ENCODE peak calls at places on chromosomes 11 and 22, in nine cellular contexts. One of them, this sample, is unnamed.

GRCh38 chr11:119094816-119095065 is 6.9 kb downstream of the DPAGT1 start:
- DNase-seq in sigmoid colon: peak; percentile 94
- DNase-seq in cardiac fibroblast: peak; percentile 86
- DNase-seq in mammary epithelial cell: peak; percentile 76
- DNase-seq in astrocyte of the spinal cord: peak; percentile 86
- DNase-seq in cardiac muscle cell: peak; percentile 86
- DNase-seq in AG10803: peak; percentile 88
- DNase-seq in NB4: peak; percentile 86
- DNase-seq in hepatocyte: peak; percentile 93
- DNase-seq in this sample: peak; percentile 87

GRCh38 chr11:22138264-22138663 is 54.6 kb upstream of the ANO5 start:
- DNase-seq in hepatocyte: no peak
- DNase-seq in mammary epithelial cell: no peak
- DNase-seq in NB4: no peak
- DNase-seq in astrocyte of the spinal cord: no peak
- DNase-seq in AG10803: no peak
- DNase-seq in sigmoid colon: no peak
- DNase-seq in cardiac muscle cell: no peak
- DNase-seq in cardiac fibroblast: no peak
- DNase-seq in this sample: no peak

GRCh38 chr22:49936973-49937757 is 18.7 kb downstream of the CRELD2 start:
- DNase-seq in cardiac muscle cell: peak; percentile 90
- DNase-seq in hepatocyte: peak; percentile 33
- DNase-seq in mammary epithelial cell: no peak
- DNase-seq in cardiac fibroblast: no peak
- DNase-seq in AG10803: no peak
- DNase-seq in sigmoid colon: no peak
- DNase-seq in NB4: no peak
- DNase-seq in astrocyte of the spinal cord: no peak
- DNase-seq in this sample: no peak

GRCh38 chr11:133936551-133936950 is 20.2 kb downstream of the IGSF9B start:
- DNase-seq in NB4: no peak
- DNase-seq in sigmoid colon: no peak
- DNase-seq in mammary epithelial cell: no peak
- DNase-seq in astrocyte of the spinal cord: no peak
- DNase-seq in AG10803: no peak
- DNase-seq in cardiac muscle cell: no peak
- DNase-seq in cardiac fibroblast: no peak
- DNase-seq in hepatocyte: no peak
- DNase-seq in this sample: no peak

GRCh38 chr22:47337161-47337621 is 574.7 kb downstream of the TBC1D22A start:
- DNase-seq in sigmoid colon: no peak
- DNase-seq in hepatocyte: no peak
- DNase-seq in NB4: peak; percentile 85
- DNase-seq in mammary epithelial cell: no peak
- DNase-seq in cardiac muscle cell: no peak
- DNase-seq in astrocyte of the spinal cord: peak; percentile 85
- DNase-seq in AG10803: peak; percentile 91
- DNase-seq in cardiac fibroblast: peak; percentile 4
- DNase-seq in this sample: peak; percentile 84

GRCh38 chr22:46854125-46854870 is 91.8 kb downstream of the TBC1D22A start:
- DNase-seq in astrocyte of the spinal cord: no peak
- DNase-seq in mammary epithelial cell: no peak
- DNase-seq in hepatocyte: no peak
- DNase-seq in sigmoid colon: peak; percentile 82
- DNase-seq in NB4: peak; percentile 76
- DNase-seq in AG10803: no peak
- DNase-seq in cardiac muscle cell: no peak
- DNase-seq in cardiac fibroblast: peak; percentile 39
- DNase-seq in this sample: peak; percentile 60

GRCh38 chr22:19942886-19943664 is 1.5 kb upstream of the TXNRD2 start:
- DNase-seq in hepatocyte: peak; percentile 51
- DNase-seq in sigmoid colon: peak; percentile 81
- DNase-seq in NB4: peak; percentile 80
- DNase-seq in AG10803: peak; percentile 92
- DNase-seq in cardiac muscle cell: peak; percentile 29
- DNase-seq in astrocyte of the spinal cord: peak; percentile 90
- DNase-seq in mammary epithelial cell: peak; percentile 67
- DNase-seq in cardiac fibroblast: peak; percentile 95
- DNase-seq in this sample: peak; percentile 95

GRCh38 chr11:102421262-102421661 is 31.3 kb downstream of the TMEM123 start:
- DNase-seq in cardiac muscle cell: no peak
- DNase-seq in AG10803: no peak
- DNase-seq in astrocyte of the spinal cord: no peak
- DNase-seq in hepatocyte: no peak
- DNase-seq in sigmoid colon: no peak
- DNase-seq in cardiac fibroblast: no peak
- DNase-seq in NB4: no peak
- DNase-seq in mammary epithelial cell: no peak
- DNase-seq in this sample: no peak

GRCh38 chr11:464316-464715 is 14.2 kb downstream of the PTDSS2 start:
- DNase-seq in mammary epithelial cell: no peak
- DNase-seq in sigmoid colon: no peak
- DNase-seq in astrocyte of the spinal cord: no peak
- DNase-seq in cardiac fibroblast: no peak
- DNase-seq in cardiac muscle cell: no peak
- DNase-seq in NB4: no peak
- DNase-seq in hepatocyte: no peak
- DNase-seq in AG10803: no peak
- DNase-seq in this sample: no peak

GRCh38 chr11:64291746-64292457 is 800 bp downstream of the KCNK4 start:
- DNase-seq in AG10803: no peak
- DNase-seq in hepatocyte: no peak
- DNase-seq in cardiac fibroblast: no peak
- DNase-seq in cardiac muscle cell: no peak
- DNase-seq in mammary epithelial cell: no peak
- DNase-seq in sigmoid colon: no peak
- DNase-seq in NB4: no peak
- DNase-seq in astrocyte of the spinal cord: no peak
- DNase-seq in this sample: no peak

GRCh38 chr11:107653077-107653476 is 58.8 kb downstream of the SLN start:
- DNase-seq in mammary epithelial cell: no peak
- DNase-seq in astrocyte of the spinal cord: no peak
- DNase-seq in AG10803: peak; percentile 27
- DNase-seq in cardiac muscle cell: no peak
- DNase-seq in sigmoid colon: no peak
- DNase-seq in NB4: no peak
- DNase-seq in hepatocyte: no peak
- DNase-seq in cardiac fibroblast: peak; percentile 19
- DNase-seq in this sample: no peak

GRCh38 chr22:47486569-47487312 is 724.3 kb downstream of the TBC1D22A start:
- DNase-seq in AG10803: no peak
- DNase-seq in NB4: no peak
- DNase-seq in cardiac muscle cell: no peak
- DNase-seq in sigmoid colon: no peak
- DNase-seq in hepatocyte: no peak
- DNase-seq in mammary epithelial cell: no peak
- DNase-seq in cardiac fibroblast: no peak
- DNase-seq in astrocyte of the spinal cord: no peak
- DNase-seq in this sample: no peak

GRCh38 chr11:44464741-44465140 is 100.7 kb upstream of the CD82 start:
- DNase-seq in hepatocyte: no peak
- DNase-seq in AG10803: no peak
- DNase-seq in cardiac fibroblast: peak; percentile 6
- DNase-seq in mammary epithelial cell: peak; percentile 23
- DNase-seq in astrocyte of the spinal cord: no peak
- DNase-seq in NB4: peak; percentile 11
- DNase-seq in sigmoid colon: no peak
- DNase-seq in cardiac muscle cell: no peak
- DNase-seq in this sample: peak; percentile 2

GRCh38 chr22:22681221-22681739 is 36.9 kb downstream of the GGTLC2 start:
- DNase-seq in mammary epithelial cell: no peak
- DNase-seq in cardiac muscle cell: no peak
- DNase-seq in NB4: no peak
- DNase-seq in cardiac fibroblast: no peak
- DNase-seq in AG10803: no peak
- DNase-seq in astrocyte of the spinal cord: no peak
- DNase-seq in sigmoid colon: no peak
- DNase-seq in hepatocyte: peak; percentile 75
- DNase-seq in this sample: no peak

GRCh38 chr11:2269601-2270321 is 627 bp downstream of the ASCL2 start:
- DNase-seq in sigmoid colon: no peak
- DNase-seq in cardiac fibroblast: peak; percentile 39
- DNase-seq in AG10803: peak; percentile 44
- DNase-seq in mammary epithelial cell: peak; percentile 50
- DNase-seq in astrocyte of the spinal cord: peak; percentile 29
- DNase-seq in hepatocyte: peak; percentile 84
- DNase-seq in cardiac muscle cell: peak; percentile 65
- DNase-seq in NB4: peak; percentile 89
- DNase-seq in this sample: peak; percentile 54

GRCh38 chr11:2267306-2267861 is 3.0 kb downstream of the ASCL2 start:
- DNase-seq in mammary epithelial cell: no peak
- DNase-seq in cardiac muscle cell: no peak
- DNase-seq in sigmoid colon: no peak
- DNase-seq in astrocyte of the spinal cord: no peak
- DNase-seq in hepatocyte: no peak
- DNase-seq in cardiac fibroblast: no peak
- DNase-seq in AG10803: no peak
- DNase-seq in NB4: no peak
- DNase-seq in this sample: no peak

GRCh38 chr11:2270322-2271076 is at the start of gene ASCL2:
- DNase-seq in astrocyte of the spinal cord: no peak
- DNase-seq in hepatocyte: peak; percentile 27
- DNase-seq in cardiac fibroblast: peak; percentile 11
- DNase-seq in NB4: peak; percentile 45
- DNase-seq in cardiac muscle cell: no peak
- DNase-seq in sigmoid colon: no peak
- DNase-seq in mammary epithelial cell: peak; percentile 15
- DNase-seq in AG10803: no peak
- DNase-seq in this sample: no peak

GRCh38 chr11:2267871-2268825 is 2.2 kb downstream of the ASCL2 start:
- DNase-seq in astrocyte of the spinal cord: no peak
- DNase-seq in AG10803: no peak
- DNase-seq in cardiac fibroblast: no peak
- DNase-seq in mammary epithelial cell: no peak
- DNase-seq in sigmoid colon: no peak
- DNase-seq in cardiac muscle cell: no peak
- DNase-seq in NB4: no peak
- DNase-seq in hepatocyte: no peak
- DNase-seq in this sample: no peak

GRCh38 chr11:2268911-2269600 is 1.3 kb downstream of the ASCL2 start:
- DNase-seq in hepatocyte: peak; percentile 79
- DNase-seq in NB4: peak; percentile 95
- DNase-seq in cardiac fibroblast: peak; percentile 25
- DNase-seq in AG10803: no peak
- DNase-seq in sigmoid colon: no peak
- DNase-seq in cardiac muscle cell: peak; percentile 44
- DNase-seq in astrocyte of the spinal cord: no peak
- DNase-seq in mammary epithelial cell: peak; percentile 47
- DNase-seq in this sample: peak; percentile 15
- TF ChIP-seq CTCF in hepatocyte: no peak
- TF ChIP-seq CTCF in NB4: no peak
- TF ChIP-seq CTCF in cardiac fibroblast: no peak
- TF ChIP-seq CTCF in AG10803: no peak
- TF ChIP-seq CTCF in sigmoid colon: no peak
- TF ChIP-seq CTCF in cardiac muscle cell: no peak
- TF ChIP-seq CTCF in astrocyte of the spinal cord: no peak
- TF ChIP-seq CTCF in mammary epithelial cell: no peak
- TF ChIP-seq CTCF in this sample: no peak

GRCh38 chr11:35943294-35943693 is 568 bp upstream of the LDLRAD3 start:
- DNase-seq in hepatocyte: no peak
- DNase-seq in astrocyte of the spinal cord: no peak
- DNase-seq in AG10803: no peak
- DNase-seq in cardiac muscle cell: no peak
- DNase-seq in cardiac fibroblast: no peak
- DNase-seq in NB4: no peak
- DNase-seq in mammary epithelial cell: no peak
- DNase-seq in sigmoid colon: no peak
- DNase-seq in this sample: no peak

GRCh38 chr11:35943761-35944502 is at the start of gene LDLRAD3:
- DNase-seq in NB4: peak; percentile 78
- DNase-seq in cardiac fibroblast: peak; percentile 84
- DNase-seq in cardiac muscle cell: peak; percentile 84
- DNase-seq in sigmoid colon: peak; percentile 91
- DNase-seq in hepatocyte: peak; percentile 92
- DNase-seq in astrocyte of the spinal cord: peak; percentile 86
- DNase-seq in mammary epithelial cell: peak; percentile 76
- DNase-seq in AG10803: peak; percentile 75
- DNase-seq in this sample: peak; percentile 86

GRCh38 chr11:35946766-35947165 is 2.9 kb downstream of the LDLRAD3 start:
- DNase-seq in sigmoid colon: no peak
- DNase-seq in astrocyte of the spinal cord: peak; percentile 35
- DNase-seq in mammary epithelial cell: no peak
- DNase-seq in hepatocyte: no peak
- DNase-seq in NB4: no peak
- DNase-seq in AG10803: no peak
- DNase-seq in cardiac muscle cell: no peak
- DNase-seq in cardiac fibroblast: no peak
- DNase-seq in this sample: no peak

GRCh38 chr11:35944503-35945136 is 758 bp downstream of the LDLRAD3 start:
- DNase-seq in mammary epithelial cell: peak; percentile 2
- DNase-seq in AG10803: peak; percentile 25
- DNase-seq in cardiac muscle cell: peak; percentile 15
- DNase-seq in astrocyte of the spinal cord: no peak
- DNase-seq in NB4: no peak
- DNase-seq in hepatocyte: no peak
- DNase-seq in sigmoid colon: no peak
- DNase-seq in cardiac fibroblast: no peak
- DNase-seq in this sample: peak; percentile 27

DNA sequence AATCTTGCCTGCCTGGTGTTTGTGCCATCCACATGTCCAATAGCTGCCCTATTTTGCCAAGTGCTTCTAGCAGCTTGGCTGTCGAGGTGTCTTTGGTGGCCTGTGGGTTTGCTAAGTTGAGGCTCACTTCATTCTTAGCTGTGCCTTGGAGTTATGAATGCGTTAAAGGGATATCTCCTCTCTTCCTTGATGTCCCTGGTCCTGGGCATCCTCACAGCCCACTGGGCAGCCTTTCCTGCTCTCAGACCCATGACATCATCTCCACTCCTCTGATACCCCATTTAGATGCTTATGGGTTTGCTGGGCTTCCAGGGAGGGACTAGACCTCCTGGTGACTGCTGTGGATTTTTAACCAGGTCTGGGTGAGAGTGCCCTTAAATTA is 1.3 kb downstream of the LDLRAD3 start:
- DNase-seq in sigmoid colon: no peak
- DNase-seq in astrocyte of the spinal cord: no peak
- DNase-seq in cardiac fibroblast: no peak
- DNase-seq in cardiac muscle cell: no peak
- DNase-seq in AG10803: no peak
- DNase-seq in mammary epithelial cell: no peak
- DNase-seq in hepatocyte: no peak
- DNase-seq in NB4: no peak
- DNase-seq in this sample: no peak
- H3K4me3 ChIP-seq in sigmoid colon: no peak overlapping the region
- H3K4me3 ChIP-seq in astrocyte of the spinal cord: peak overlapping the region; percentile 71
- H3K4me3 ChIP-seq in cardiac fibroblast: peak overlapping the region; percentile 68
- H3K4me3 ChIP-seq in cardiac muscle cell: no peak overlapping the region
- H3K4me3 ChIP-seq in AG10803: peak overlapping the region; percentile 75
- H3K4me3 ChIP-seq in mammary epithelial cell: peak overlapping the region; percentile 93
- H3K4me3 ChIP-seq in hepatocyte: peak overlapping the region; percentile 59
- H3K4me3 ChIP-seq in NB4: no peak overlapping the region
- H3K4me3 ChIP-seq in this sample: no peak overlapping the region

GRCh38 chr11:10298342-10298741 is 4.3 kb upstream of the SBF2 start:
- DNase-seq in hepatocyte: no peak
- DNase-seq in astrocyte of the spinal cord: peak; percentile 93
- DNase-seq in cardiac muscle cell: peak; percentile 32
- DNase-seq in cardiac fibroblast: peak; percentile 77
- DNase-seq in AG10803: peak; percentile 85
- DNase-seq in NB4: peak; percentile 78
- DNase-seq in sigmoid colon: no peak
- DNase-seq in mammary epithelial cell: peak; percentile 76
- DNase-seq in this sample: peak; percentile 92
- TF ChIP-seq CTCF in hepatocyte: no peak
- TF ChIP-seq CTCF in astrocyte of the spinal cord: peak; percentile 43
- TF ChIP-seq CTCF in cardiac muscle cell: peak; percentile 32
- TF ChIP-seq CTCF in cardiac fibroblast: peak; percentile 7
- TF ChIP-seq CTCF in AG10803: peak; percentile 35
- TF ChIP-seq CTCF in NB4: peak; percentile 26
- TF ChIP-seq CTCF in sigmoid colon: no peak
- TF ChIP-seq CTCF in mammary epithelial cell: peak; percentile 2
- TF ChIP-seq CTCF in this sample: peak; percentile 35

GRCh38 chr11:61683116-61683515 is 2.9 kb downstream of the DAGLA start:
- DNase-seq in cardiac muscle cell: no peak
- DNase-seq in cardiac fibroblast: no peak
- DNase-seq in AG10803: no peak
- DNase-seq in mammary epithelial cell: no peak
- DNase-seq in hepatocyte: no peak
- DNase-seq in astrocyte of the spinal cord: no peak
- DNase-seq in NB4: no peak
- DNase-seq in sigmoid colon: no peak
- DNase-seq in this sample: no peak
- H3K4me3 ChIP-seq in cardiac muscle cell: no peak overlapping the region
- H3K4me3 ChIP-seq in cardiac fibroblast: no peak overlapping the region
- H3K4me3 ChIP-seq in AG10803: no peak overlapping the region
- H3K4me3 ChIP-seq in mammary epithelial cell: no peak overlapping the region
- H3K4me3 ChIP-seq in hepatocyte: no peak overlapping the region
- H3K4me3 ChIP-seq in astrocyte of the spinal cord: no peak overlapping the region
- H3K4me3 ChIP-seq in NB4: no peak overlapping the region
- H3K4me3 ChIP-seq in sigmoid colon: no peak overlapping the region
- H3K4me3 ChIP-seq in this sample: no peak overlapping the region